ENCODE peak calls at places on chromosomes 3 and 15, in seven cellular contexts. U is neural crest cell, A is gastrocnemius medialis, G is epithelial cell of esophagus, M is HCT116, O is fibroblast of mammary gland, Z is lung. F is an unnamed sample.

GRCh38 chr15:38878026-38878425 is 313.4 kb upstream of the RASGRP1 start:
- DNase-seq in U (no peak), A (no peak), G (no peak), M (no peak), O (peak; percentile 51), Z (no peak), F (no peak)

GRCh38 chr3:63727248-63727647 is 74.8 kb downstream of the SNTN start:
- DNase-seq in U (no peak), A (no peak), G (no peak), M (no peak), O (peak; percentile 45), Z (no peak), F (no peak)

GRCh38 chr3:101725890-101726275 is 1.5 kb downstream of the CEP97 start:
- DNase-seq in U (no peak), A (no peak), G (no peak), M (no peak), O (no peak), Z (no peak), F (no peak)

GRCh38 chr15:36392666-36393266 is 186.7 kb upstream of the CDIN1 start:
- DNase-seq in U (no peak), A (no peak), G (peak; percentile 73), M (no peak), O (no peak), Z (no peak), F (no peak)

GRCh38 chr3:78507196-78507984 is 1260.4 kb downstream of the ROBO1 start:
- DNase-seq in U (no peak), A (no peak), G (peak; percentile 79), M (no peak), O (no peak), Z (no peak), F (no peak)

GRCh38 chr3:188690076-188690475 is 481.7 kb upstream of the TPRG1 start:
- DNase-seq in U (no peak), A (no peak), G (no peak), M (no peak), O (no peak), Z (no peak), F (no peak)

GRCh38 chr3:61847784-61848462 is 286.6 kb downstream of the PTPRG start:
- DNase-seq in U (no peak), A (peak; percentile 46), G (no peak), M (no peak), O (peak; percentile 85), Z (peak; percentile 81), F (no peak)

GRCh38 chr15:58842713-58843396 is 71.8 kb downstream of the MINDY2 start:
- DNase-seq in U (no peak), A (no peak), G (no peak), M (no peak), O (no peak), Z (no peak), F (peak; percentile 35)

GRCh38 chr3:136070334-136070733 is 104.8 kb downstream of the PPP2R3A start:
- DNase-seq in U (no peak), A (no peak), G (peak; percentile 79), M (no peak), O (peak; percentile 90), Z (no peak), F (no peak)

GRCh38 chr3:8542190-8542980 is 40.8 kb downstream of the LMCD1 start:
- DNase-seq in U (no peak), A (no peak), G (no peak), M (no peak), O (no peak), Z (no peak), F (no peak)

GRCh38 chr3:42556089-42556632 is 25.6 kb downstream of the SEC22C start:
- DNase-seq in U (no peak), A (no peak), G (peak; percentile 30), M (no peak), O (no peak), Z (no peak), F (no peak)

GRCh38 chr3:192121921-192122320 is 605.4 kb downstream of the FGF12 start:
- DNase-seq in U (no peak), A (no peak), G (no peak), M (no peak), O (no peak), Z (no peak), F (no peak)

GRCh38 chr3:192128060-192128459 is 599.3 kb downstream of the FGF12 start:
- DNase-seq in U (no peak), A (no peak), G (no peak), M (no peak), O (no peak), Z (no peak), F (no peak)

GRCh38 chr3:192128922-192129321 is 598.4 kb downstream of the FGF12 start:
- DNase-seq in U (no peak), A (no peak), G (no peak), M (no peak), O (no peak), Z (no peak), F (peak; percentile 22)

GRCh38 chr3:192122832-192123594 is 604.3 kb downstream of the FGF12 start:
- DNase-seq in U (no peak), A (no peak), G (peak; percentile 17), M (no peak), O (no peak), Z (no peak), F (peak; percentile 17)
- TF ChIP-seq CTCF in U (no peak), A (no peak), G (no peak), M (no peak), O (no peak), Z (no peak), F (no peak)

DNA sequence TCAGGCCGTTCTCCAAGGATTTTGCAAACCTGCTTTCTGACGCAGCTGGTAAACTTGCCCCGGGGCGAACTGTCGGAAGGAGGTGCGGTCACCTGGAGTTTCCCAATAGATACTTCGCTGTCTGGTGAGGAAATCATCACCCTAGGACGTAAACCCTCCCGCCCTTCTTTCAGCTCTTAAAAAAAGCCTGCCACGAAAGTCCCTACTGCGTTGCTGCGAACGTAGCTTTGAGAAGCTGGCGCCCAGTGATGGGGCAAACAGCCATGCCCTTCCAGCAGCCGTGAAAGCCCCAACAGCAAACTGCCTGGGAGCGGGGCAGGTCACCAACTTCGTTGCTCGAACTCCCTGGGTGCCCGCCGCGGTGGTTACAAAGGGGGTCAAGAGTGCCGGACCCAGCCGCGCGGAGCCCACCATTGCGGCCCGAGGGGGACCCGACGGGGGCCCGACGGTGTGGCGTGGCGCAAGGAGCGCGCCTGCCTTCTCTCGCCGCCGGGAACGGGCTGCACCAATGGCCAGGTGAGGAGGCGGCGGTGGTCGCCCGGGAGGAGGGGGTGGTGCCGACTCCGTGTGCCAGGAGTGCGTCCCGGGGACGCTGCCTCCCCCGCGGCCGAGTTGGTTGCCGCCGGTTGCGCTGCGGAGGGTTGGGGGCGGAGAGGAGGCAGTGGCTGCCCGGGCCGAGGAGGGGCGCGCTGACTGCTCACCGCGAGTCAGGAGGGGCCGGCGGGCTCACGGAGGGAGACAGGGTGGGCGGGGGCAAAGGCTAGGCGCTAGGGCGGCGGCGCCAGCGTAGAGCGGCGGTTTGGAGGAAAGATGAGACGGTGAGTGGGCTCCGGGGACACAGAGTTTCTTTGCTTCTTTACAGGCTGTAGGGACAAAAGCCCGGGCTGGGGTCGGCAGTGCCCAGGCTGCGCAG is at the start of gene PHLDB2:
- DNase-seq in U (peak; percentile 83), A (peak; percentile 39), G (peak; percentile 98), M (no peak), O (peak; percentile 81), Z (peak; percentile 44), F (peak; percentile 61)
- TF ChIP-seq CTCF in U (no peak), A (no peak), G (no peak), M (no peak), O (no peak), Z (peak; percentile 3), F (no peak)

GRCh38 chr3:73045391-73045790 is 16.1 kb upstream of the EBLN2 start:
- DNase-seq in U (no peak), A (no peak), G (peak; percentile 68), M (no peak), O (peak; percentile 69), Z (no peak), F (no peak)

GRCh38 chr3:73043414-73043813 is 18.0 kb upstream of the EBLN2 start:
- DNase-seq in U (no peak), A (no peak), G (no peak), M (no peak), O (no peak), Z (no peak), F (no peak)

GRCh38 chr3:73041537-73041936 is 19.9 kb upstream of the EBLN2 start:
- DNase-seq in U (no peak), A (no peak), G (peak; percentile 27), M (no peak), O (no peak), Z (no peak), F (no peak)

GRCh38 chr3:73049319-73049718 is 12.1 kb upstream of the EBLN2 start:
- DNase-seq in U (no peak), A (no peak), G (no peak), M (no peak), O (no peak), Z (no peak), F (no peak)

DNA sequence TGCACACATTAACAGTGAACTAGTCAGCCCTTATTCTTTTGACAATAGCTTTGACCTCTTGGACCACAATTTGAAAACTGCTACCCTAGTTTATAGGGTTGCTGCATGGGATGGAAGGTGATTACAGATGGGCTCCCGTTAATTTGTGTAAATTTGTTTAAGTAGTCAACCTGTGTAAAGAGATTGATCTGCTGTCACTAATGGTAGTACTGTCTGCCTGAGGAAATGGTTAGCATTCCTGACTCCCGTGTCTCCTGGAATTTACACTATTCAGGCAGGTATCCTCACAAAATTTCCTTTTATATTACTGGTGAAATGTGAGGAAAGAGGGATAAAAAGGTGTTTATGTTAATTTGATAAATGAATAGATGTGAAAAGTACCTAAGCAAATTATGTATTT is 15.3 kb upstream of the EBLN2 start:
- DNase-seq in U (no peak), A (no peak), G (no peak), M (no peak), O (no peak), Z (no peak), F (no peak)
- TF ChIP-seq CTCF in U (no peak), A (no peak), G (no peak), M (no peak), O (no peak), Z (no peak), F (no peak)

GRCh38 chr15:25658560-25658959 is 204.6 kb downstream of the ATP10A start:
- DNase-seq in U (no peak), A (no peak), G (no peak), M (no peak), O (no peak), Z (no peak), F (no peak)

GRCh38 chr15:25659251-25659650 is 203.9 kb downstream of the ATP10A start:
- DNase-seq in U (no peak), A (no peak), G (no peak), M (no peak), O (no peak), Z (no peak), F (no peak)

GRCh38 chr15:25663515-25663914 is 199.6 kb downstream of the ATP10A start:
- DNase-seq in U (no peak), A (no peak), G (no peak), M (no peak), O (no peak), Z (no peak), F (no peak)

GRCh38 chr15:25664761-25665160 is 198.4 kb downstream of the ATP10A start:
- DNase-seq in U (no peak), A (no peak), G (no peak), M (no peak), O (peak; percentile 66), Z (no peak), F (no peak)

GRCh38 chr15:25661898-25662297 is 201.2 kb downstream of the ATP10A start:
- DNase-seq in U (no peak), A (no peak), G (no peak), M (no peak), O (no peak), Z (no peak), F (no peak)
- TF ChIP-seq CTCF in U (no peak), A (no peak), G (peak; percentile 4), M (no peak), O (no peak), Z (no peak), F (no peak)